ENCODE peak calls at places on chromosomes 3 and 15, in six cellular contexts. Q is GM12892, A is GM12878, T is SK-N-SH, B is K562, C is HepG2. Y is an unnamed sample.

GRCh38 chr3:187773963-187774789 is 28.9 kb upstream of the BCL6 start:
- DNase-seq in C (no peak), T (no peak), B (no peak), Q (no peak), A (no peak), Y (no peak)

GRCh38 chr3:33901862-33902563 is 103.6 kb downstream of the PDCD6IP start:
- DNase-seq in Q (no peak), B (peak; percentile 74), C (no peak), T (no peak), A (no peak), Y (no peak)

GRCh38 chr3:9491506-9491905 is 62.1 kb downstream of the LHFPL4 start:
- DNase-seq in B (no peak), C (no peak), Q (no peak), A (no peak), T (no peak), Y (no peak)

GRCh38 chr3:150104564-150104963 is 133.9 kb upstream of the PFN2 start:
- DNase-seq in B (no peak), C (no peak), Q (no peak), T (no peak), A (no peak), Y (no peak)

GRCh38 chr3:187183903-187184302 is 13.4 kb upstream of the RTP1 start:
- DNase-seq in C (no peak), Q (no peak), T (no peak), A (no peak), B (no peak), Y (no peak)

GRCh38 chr15:72758195-72758594 is 25.4 kb downstream of the ADPGK start:
- DNase-seq in C (no peak), T (no peak), Q (no peak), B (no peak), A (no peak), Y (no peak)

GRCh38 chr15:50224606-50225005 is 40.9 kb downstream of the HDC start:
- DNase-seq in Q (no peak), A (no peak), B (no peak), C (no peak), T (no peak), Y (no peak)

GRCh38 chr15:40061212-40061901 is 22.4 kb upstream of the SRP14 start:
- DNase-seq in C (no peak), A (peak; percentile 73), B (no peak), Q (no peak), T (no peak), Y (no peak)

GRCh38 chr3:131883086-131883485 is 151.7 kb downstream of the CPNE4 start:
- DNase-seq in A (no peak), Q (no peak), C (no peak), T (no peak), B (no peak), Y (no peak)

GRCh38 chr15:70852501-70853269 is 1.3 kb downstream of the LARP6 start:
- DNase-seq in T (no peak), B (no peak), Q (no peak), C (no peak), A (no peak), Y (no peak)

GRCh38 chr15:41969851-41970431 is 2.4 kb downstream of the EHD4 start:
- DNase-seq in B (no peak), C (no peak), Q (no peak), A (peak; percentile 88), T (no peak), Y (no peak)

GRCh38 chr3:5095879-5096278 is 26.2 kb upstream of the ARL8B start:
- DNase-seq in B (no peak), A (no peak), C (no peak), Q (no peak), T (peak; percentile 90), Y (no peak)

GRCh38 chr15:99305761-99306505 is 54.7 kb downstream of the LRRC28 start:
- DNase-seq in B (no peak), A (no peak), Q (no peak), T (no peak), C (peak; percentile 82), Y (no peak)

GRCh38 chr3:94360982-94361381 is 298.1 kb downstream of the NSUN3 start:
- DNase-seq in B (no peak), A (no peak), T (no peak), C (no peak), Q (no peak), Y (no peak)

GRCh38 chr3:64728428-64728827 is 40.6 kb upstream of the ADAMTS9 start:
- DNase-seq in T (no peak), B (no peak), C (no peak), A (no peak), Q (no peak), Y (no peak)

GRCh38 chr3:131216801-131217200 is 164.8 kb upstream of the NUDT16 start:
- DNase-seq in T (no peak), A (no peak), B (peak; percentile 6), Q (no peak), C (peak; percentile 28), Y (no peak)

GRCh38 chr3:112671930-112672715 is 31.2 kb upstream of the CCDC80 start:
- DNase-seq in T (no peak), A (no peak), B (no peak), C (no peak), Q (no peak), Y (no peak)

GRCh38 chr3:112675943-112676530 is 35.1 kb upstream of the CCDC80 start:
- DNase-seq in C (no peak), Q (no peak), T (no peak), A (no peak), B (no peak), Y (no peak)

GRCh38 chr3:112675349-112675748 is 34.4 kb upstream of the CCDC80 start:
- DNase-seq in B (no peak), C (no peak), T (no peak), A (no peak), Q (no peak), Y (no peak)

GRCh38 chr3:112672716-112673506 is 32.0 kb upstream of the CCDC80 start:
- DNase-seq in A (no peak), B (no peak), Q (no peak), T (no peak), C (no peak), Y (no peak)

DNA sequence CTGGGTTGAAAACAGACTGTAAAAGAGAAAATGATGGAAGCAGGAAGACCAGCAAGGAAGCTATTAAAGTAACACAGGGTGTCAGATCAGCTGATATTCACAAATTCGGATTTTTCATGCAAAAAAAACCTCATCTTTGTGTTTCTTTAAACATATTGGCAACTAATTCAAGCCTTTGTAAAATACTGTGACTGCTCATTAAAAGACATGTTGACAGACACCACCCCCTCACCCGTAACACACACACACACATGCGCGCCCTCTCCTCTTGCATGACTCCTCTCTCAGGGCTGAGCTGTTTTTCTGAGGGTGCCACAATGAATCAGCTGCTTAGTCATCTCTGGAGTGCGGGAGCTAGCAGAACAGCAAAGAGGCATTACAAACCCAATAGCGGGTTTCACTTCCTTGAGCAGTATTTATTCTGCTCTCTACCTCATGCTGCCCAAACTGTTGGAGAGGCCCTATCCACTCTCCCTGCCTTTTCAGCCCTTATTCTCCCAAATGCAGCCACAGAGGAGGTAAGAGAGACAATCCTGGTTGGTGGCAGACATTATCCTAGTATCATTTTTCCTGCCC is 35.8 kb upstream of the CCDC80 start:
- DNase-seq in Q (peak; percentile 29), C (peak; percentile 29), A (peak; percentile 96), B (peak; percentile 10), T (no peak), Y (peak; percentile 50)
- TF ChIP-seq POLR2AphosphoS5 in Q (no peak), C (no peak), A (no peak), B (no peak), T (peak; percentile 74), Y (peak; percentile 34)

GRCh38 chr15:82892541-82892940 is 60.0 kb downstream of the HOMER2 start:
- DNase-seq in B (peak; percentile 36), C (no peak), Q (no peak), A (no peak), T (no peak), Y (no peak)

GRCh38 chr15:82898961-82899360 is 53.6 kb downstream of the HOMER2 start:
- DNase-seq in C (no peak), A (no peak), Q (no peak), B (no peak), T (no peak), Y (no peak)

GRCh38 chr15:82891025-82891390 is 61.5 kb downstream of the HOMER2 start:
- DNase-seq in A (no peak), B (no peak), C (no peak), T (no peak), Q (no peak), Y (no peak)

GRCh38 chr15:82895983-82896382 is 56.5 kb downstream of the HOMER2 start:
- DNase-seq in T (no peak), Q (no peak), C (no peak), B (no peak), A (no peak), Y (no peak)

DNA sequence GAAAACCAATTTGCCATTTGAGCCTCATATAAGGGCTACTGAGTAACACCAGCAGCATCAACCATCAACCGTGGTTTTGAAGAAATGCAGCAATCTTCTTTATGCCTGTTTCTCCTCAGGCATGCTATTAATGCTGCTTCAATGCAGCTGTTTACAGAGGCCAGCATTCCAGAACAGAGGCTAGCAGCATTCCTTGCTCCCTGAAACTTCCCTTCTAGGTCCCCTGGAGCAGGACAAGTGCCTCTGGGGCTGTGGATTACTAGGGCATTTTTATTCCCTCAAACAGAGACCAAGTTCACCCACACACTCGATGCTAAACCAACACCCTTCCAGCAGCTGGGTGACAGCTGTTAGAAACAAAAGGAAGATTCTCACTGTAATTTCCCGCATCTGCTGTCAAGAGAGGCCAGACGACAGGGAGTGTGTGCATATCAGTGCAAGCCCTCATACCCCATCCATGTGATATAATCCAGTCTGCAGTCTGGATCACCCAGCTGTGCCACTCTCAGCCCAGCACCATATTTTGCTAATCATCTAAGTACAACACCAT is 57.5 kb downstream of the HOMER2 start:
- DNase-seq in C (no peak), B (no peak), T (peak; percentile 72), Q (no peak), A (no peak), Y (no peak)
- TF ChIP-seq TAF1 in C (no peak), B (no peak), T (no peak), Q (no peak), A (no peak), Y (no peak)

DNA sequence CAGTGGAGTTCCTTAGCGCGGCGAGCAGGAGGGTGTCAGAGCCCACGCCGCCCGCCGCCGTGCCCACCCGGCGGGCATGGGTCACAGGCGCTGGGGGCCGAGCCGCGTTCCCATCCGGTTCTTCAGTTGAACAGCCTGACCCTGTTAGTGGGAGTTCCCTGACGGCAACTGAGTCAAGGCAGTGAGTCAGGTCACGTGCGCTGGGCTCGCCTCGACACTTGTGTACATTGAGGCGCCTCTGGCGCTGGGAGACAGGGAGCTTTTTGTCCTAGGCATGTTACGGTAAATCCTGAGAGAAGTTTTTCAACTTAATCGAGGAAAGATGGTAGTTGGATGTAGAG is 678 bp downstream of the RAB7A start:
- DNase-seq in A (no peak), T (no peak), Q (no peak), B (no peak), C (peak; percentile 58), Y (no peak)
- TF ChIP-seq POLR2AphosphoS5 in A (no peak), T (no peak), Q (no peak), B (no peak), C (no peak), Y (no peak)

DNA sequence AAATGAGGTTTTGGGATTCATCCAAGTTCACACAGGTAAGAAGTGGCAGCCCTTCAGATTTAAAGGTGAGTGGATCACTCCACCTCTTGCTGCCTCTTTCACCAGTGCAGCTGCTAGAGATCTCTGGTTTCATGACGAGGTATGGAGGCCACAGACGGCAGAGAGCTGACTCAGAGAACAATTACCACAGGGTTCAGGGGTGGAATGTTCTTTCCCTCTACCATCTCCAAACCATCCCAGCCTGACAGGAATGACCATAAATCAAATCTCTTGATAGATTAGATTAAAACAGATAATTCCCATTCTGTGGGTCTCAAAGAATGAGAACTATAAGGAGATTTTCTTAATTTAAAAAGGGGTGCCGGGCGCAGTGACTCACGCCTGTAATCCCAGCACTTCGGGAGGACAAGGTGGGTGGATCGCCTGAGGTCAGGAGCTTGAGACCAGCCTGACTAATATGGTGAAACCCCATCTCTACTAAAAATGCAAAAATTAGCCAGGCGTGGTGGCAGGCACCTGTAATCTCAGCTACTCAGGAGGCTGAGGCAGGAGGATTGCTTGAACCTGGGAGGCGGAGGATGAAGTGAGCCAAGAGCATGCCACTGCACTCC is 174.2 kb upstream of the ATP11B start:
- DNase-seq in A (no peak), B (no peak), Q (no peak), C (no peak), T (no peak), Y (no peak)
- TF ChIP-seq TAF1 in A (no peak), B (no peak), Q (no peak), C (no peak), T (no peak), Y (no peak)